ENCODE peak calls at places on chromosomes 5 and 9, in six cellular contexts. T, Y, S, G, L and H are unnamed samples.

GRCh38 chr5:160957312-160957711 is 105.3 kb upstream of the ATP10B start:
- DNase-seq in T (no peak), Y (no peak), S (no peak), G (no peak), L (no peak), H (no peak)

GRCh38 chr9:89311346-89312153 is 555 bp downstream of the CKS2 start:
- DNase-seq in T (peak; percentile 72), Y (peak; percentile 78), S (no peak), G (no peak), L (no peak), H (no peak)

GRCh38 chr5:89187268-89187667 is 304.3 kb upstream of the MEF2C start:
- DNase-seq in T (no peak), Y (no peak), S (no peak), G (no peak), L (no peak), H (no peak)

GRCh38 chr5:54838843-54839242 is 146.6 kb downstream of the ESM1 start:
- DNase-seq in T (peak; percentile 15), Y (no peak), S (no peak), G (no peak), L (no peak), H (no peak)

GRCh38 chr5:126998201-126998631 is 32.1 kb downstream of the MARCHF3 start:
- DNase-seq in T (no peak), Y (no peak), S (peak; percentile 35), G (no peak), L (no peak), H (no peak)

GRCh38 chr5:165149439-165149838 is 1644.0 kb downstream of the MAT2B start:
- DNase-seq in T (no peak), Y (no peak), S (no peak), G (no peak), L (no peak), H (no peak)

GRCh38 chr5:132458651-132459030 is 31.9 kb downstream of the IRF1 start:
- DNase-seq in T (no peak), Y (no peak), S (no peak), G (no peak), L (no peak), H (no peak)

GRCh38 chr9:36113999-36114398 is 22.5 kb upstream of the GLIPR2 start:
- DNase-seq in T (no peak), Y (no peak), S (no peak), G (no peak), L (no peak), H (no peak)

GRCh38 chr5:123806644-123807043 is 294.7 kb downstream of the CSNK1G3 start:
- DNase-seq in T (no peak), Y (no peak), S (no peak), G (no peak), L (no peak), H (no peak)

GRCh38 chr9:111936391-111936790 is 39.8 kb downstream of the UGCG start:
- DNase-seq in T (no peak), Y (no peak), S (no peak), G (no peak), L (no peak), H (no peak)

GRCh38 chr5:39826051-39826450 is 401.3 kb upstream of the DAB2 start:
- DNase-seq in T (no peak), Y (no peak), S (no peak), G (no peak), L (no peak), H (no peak)

GRCh38 chr9:130860458-130861316 is 25.6 kb downstream of the ABL1 start:
- DNase-seq in T (no peak), Y (peak; percentile 55), S (no peak), G (no peak), L (peak; percentile 26), H (no peak)

GRCh38 chr9:33320568-33321261 is 30.4 kb downstream of the NFX1 start:
- DNase-seq in T (no peak), Y (no peak), S (no peak), G (no peak), L (no peak), H (no peak)

GRCh38 chr5:140189253-140189652 is 14.3 kb downstream of the CYSTM1 start:
- DNase-seq in T (no peak), Y (no peak), S (no peak), G (no peak), L (no peak), H (no peak)

GRCh38 chr9:71984388-71985069 is 73.1 kb downstream of the C9orf85 start:
- DNase-seq in T (no peak), Y (no peak), S (no peak), G (no peak), L (no peak), H (no peak)

GRCh38 chr5:52784741-52785140 is 3.0 kb upstream of the ITGA1 start:
- DNase-seq in T (no peak), Y (no peak), S (no peak), G (no peak), L (no peak), H (no peak)

GRCh38 chr9:135022191-135022870 is 65.1 kb upstream of the OLFM1 start:
- DNase-seq in T (no peak), Y (no peak), S (no peak), G (no peak), L (no peak), H (no peak)

GRCh38 chr5:45847877-45848276 is 151.7 kb upstream of the HCN1 start:
- DNase-seq in T (no peak), Y (no peak), S (no peak), G (no peak), L (no peak), H (no peak)
- H3K27ac ChIP-seq in T (no peak overlapping the region), Y (no peak overlapping the region), S (no peak overlapping the region), G (no peak overlapping the region), L (no peak overlapping the region), H (no peak overlapping the region)

GRCh38 chr5:150144876-150145275 is 10.8 kb downstream of the PDGFRB start:
- DNase-seq in T (no peak), Y (no peak), S (no peak), G (no peak), L (no peak), H (no peak)

GRCh38 chr5:150146862-150147579 is 8.6 kb downstream of the PDGFRB start:
- DNase-seq in T (peak; percentile 70), Y (no peak), S (no peak), G (no peak), L (no peak), H (no peak)

GRCh38 chr5:150144211-150144801 is 11.3 kb downstream of the PDGFRB start:
- DNase-seq in T (peak; percentile 80), Y (peak; percentile 64), S (no peak), G (no peak), L (no peak), H (no peak)

GRCh38 chr5:150147580-150148407 is 7.9 kb downstream of the PDGFRB start:
- DNase-seq in T (no peak), Y (no peak), S (no peak), G (no peak), L (no peak), H (no peak)

GRCh38 chr5:150146235-150146634 is 9.4 kb downstream of the PDGFRB start:
- DNase-seq in T (no peak), Y (no peak), S (no peak), G (no peak), L (no peak), H (no peak)
- H3K36me3 ChIP-seq in T (no peaks in the 10 kb centered on the region), Y (no peaks in the 10 kb centered on the region), S (no peaks in the 10 kb centered on the region), G (no peaks in the 10 kb centered on the region), L (no peaks in the 10 kb centered on the region), H (no peaks in the 10 kb centered on the region)

DNA sequence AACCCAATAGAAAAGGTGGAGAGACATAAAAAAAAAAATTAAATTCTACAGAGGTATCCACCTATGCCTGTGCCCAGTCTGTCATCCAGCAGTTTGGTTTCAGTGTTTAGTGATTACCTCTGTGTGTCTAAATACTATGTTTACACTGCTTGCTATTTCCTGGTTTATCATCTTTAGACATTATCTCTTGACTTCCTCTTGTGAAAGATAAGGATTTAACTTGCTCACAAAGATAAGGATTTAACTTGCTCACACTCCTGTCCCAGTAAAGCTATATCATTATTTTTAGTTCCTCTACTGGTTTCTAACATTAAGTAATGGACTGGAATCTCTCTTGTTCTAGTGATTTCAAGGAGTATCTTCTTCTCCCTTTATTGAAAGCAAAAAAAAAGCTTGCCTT is 53.9 kb upstream of the ZFR start:
- DNase-seq in T (no peak), Y (no peak), S (no peak), G (no peak), L (no peak), H (no peak)
- TF ChIP-seq SIN3A in T (no peak), Y (no peak), S (no peak), G (no peak), L (no peak), H (no peak)

DNA sequence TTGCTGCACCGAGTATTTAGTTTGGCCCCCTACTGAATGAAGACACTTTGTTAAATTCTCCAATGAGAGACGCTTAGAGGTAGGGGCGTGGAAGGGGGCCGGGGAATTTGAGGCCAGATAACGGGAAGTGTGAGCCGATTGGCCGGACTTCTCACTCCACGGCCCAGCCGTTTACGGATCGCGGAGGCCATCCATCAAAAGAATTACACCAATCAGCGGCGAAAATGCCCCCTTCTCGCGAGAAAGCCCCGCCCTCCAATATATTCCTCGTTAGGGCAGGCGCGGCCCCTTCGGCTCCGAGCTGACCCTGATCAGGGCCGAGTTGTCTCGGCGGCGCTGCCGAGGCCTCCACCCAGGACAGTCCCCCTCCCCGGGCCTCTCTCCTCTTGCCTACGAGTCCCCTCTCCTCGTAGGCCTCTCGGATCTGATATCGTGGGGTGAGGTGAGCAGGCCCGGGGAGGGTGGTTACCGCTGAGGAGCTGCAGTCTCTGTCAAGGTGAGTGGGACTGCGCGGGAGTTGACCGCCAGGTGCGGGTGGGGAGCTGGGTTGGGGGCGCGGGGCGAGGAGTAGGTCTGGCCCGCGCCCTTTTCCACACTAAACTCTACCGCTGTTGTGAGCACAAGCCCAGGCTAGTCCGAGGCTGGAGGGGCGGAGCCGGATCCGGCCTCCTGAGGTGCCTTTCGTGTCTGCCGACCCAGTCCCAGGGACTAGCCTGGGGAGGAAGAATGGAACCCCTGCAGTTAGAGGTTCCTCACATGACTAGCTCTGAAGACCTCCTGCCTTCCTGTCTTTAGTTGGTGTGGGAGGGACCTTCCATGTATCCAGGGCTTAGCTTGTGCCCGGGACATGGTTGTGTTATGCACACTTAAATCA is at the start of gene CCNG1:
- DNase-seq in T (peak; percentile 93), Y (peak; percentile 90), S (peak; percentile 88), G (peak; percentile 97), L (peak; percentile 92), H (peak; percentile 84)
- H3K27ac ChIP-seq in T (peak within 1 kb of the TSS; percentile 95), Y (peak within 1 kb of the TSS; percentile 80), S (peak within 1 kb of the TSS; percentile 86), G (peak within 1 kb of the TSS; percentile 98), L (peak within 1 kb of the TSS; percentile 88), H (peak within 1 kb of the TSS; percentile 94)